ENCODE peak calls at places on chromosomes 2 and 18, in four cellular contexts. W is WERI-Rb-1, J is HS-5, Q is lower leg skin. U is an unnamed sample.

GRCh38 chr18:63301458-63301857 is 18.1 kb downstream of the BCL2 start:
- DNase-seq in J (no peak), Q (no peak), W (no peak), U (no peak)

GRCh38 chr2:30530346-30530745 is 83.3 kb downstream of the LCLAT1 start:
- DNase-seq in W (no peak), Q (no peak), J (no peak), U (no peak)

GRCh38 chr2:199219551-199219950 is 238.2 kb downstream of the SATB2 start:
- DNase-seq in J (no peak), Q (no peak), W (no peak), U (no peak)

GRCh38 chr18:12518832-12519534 is 111.3 kb downstream of the PRELID3A start:
- DNase-seq in W (no peak), Q (no peak), J (no peak), U (no peak)

GRCh38 chr2:67041051-67041450 is 356.1 kb upstream of the ETAA1 start:
- DNase-seq in W (no peak), J (no peak), Q (no peak), U (no peak)

GRCh38 chr2:234708091-234708683 is 211.3 kb upstream of the ARL4C start:
- DNase-seq in Q (no peak), W (no peak), J (no peak), U (no peak)

GRCh38 chr18:71707400-71707799 is 836.7 kb downstream of the CBLN2 start:
- DNase-seq in W (no peak), J (no peak), Q (no peak), U (no peak)

GRCh38 chr18:76274470-76275289 is 220.4 kb downstream of the ZNF516 start:
- DNase-seq in J (no peak), Q (no peak), W (peak), U (no peak)

GRCh38 chr2:100243671-100244030 is 78.7 kb downstream of the LONRF2 start:
- DNase-seq in W (no peak), Q (no peak), J (no peak), U (no peak)

GRCh38 chr18:56458770-56459450 is 179.5 kb downstream of the TXNL1 start:
- DNase-seq in J (no peak), Q (no peak), W (no peak), U (no peak)

GRCh38 chr2:216724190-216724589 is 28.8 kb upstream of the IGFBP5 start:
- DNase-seq in J (no peak), Q (no peak), W (no peak), U (no peak)

GRCh38 chr18:79570266-79571201 is 109.1 kb upstream of the CTDP1 start:
- DNase-seq in W (peak), Q (no peak), J (no peak), U (no peak)

GRCh38 chr2:209181984-209182383 is 241.9 kb upstream of the MAP2 start:
- DNase-seq in Q (no peak), W (no peak), J (no peak), U (no peak)

GRCh38 chr2:44429034-44429433 is 67.3 kb downstream of the CAMKMT start:
- DNase-seq in Q (no peak), W (no peak), J (no peak), U (no peak)

GRCh38 chr2:241966671-241967070 is 97.1 kb downstream of the RTP5 start:
- DNase-seq in Q (no peak), W (no peak), J (no peak), U (no peak)

GRCh38 chr2:84958135-84959044 is 12.6 kb upstream of the KCMF1 start:
- DNase-seq in Q (no peak), W (no peak), J (peak), U (no peak)

GRCh38 chr18:76450912-76451421 is 44.1 kb downstream of the ZNF516 start:
- DNase-seq in Q (no peak), J (no peak), W (peak), U (no peak)

GRCh38 chr2:138421315-138421970 is 80.1 kb upstream of the SPOPL start:
- DNase-seq in Q (no peak), W (no peak), J (no peak), U (no peak)

GRCh38 chr2:36539631-36540030 is 58.3 kb downstream of the FEZ2 start:
- DNase-seq in Q (no peak), W (no peak), J (peak), U (no peak)

GRCh38 chr18:36912887-36913286 is 84.0 kb downstream of the KIAA1328 start:
- DNase-seq in W (no peak), Q (no peak), J (no peak), U (no peak)

GRCh38 chr2:193124820-193125219 is 930.1 kb upstream of the TMEFF2 start:
- DNase-seq in J (no peak), Q (no peak), W (no peak), U (no peak)

GRCh38 chr18:80252136-80252535 is 4.8 kb upstream of the PARD6G start:
- DNase-seq in J (no peak), W (no peak), Q (no peak), U (no peak)

GRCh38 chr18:58373486-58373885 is 255.4 kb downstream of the ALPK2 start:
- DNase-seq in W (no peak), J (no peak), Q (no peak), U (no peak)

GRCh38 chr2:109062558-109063325 is 66.3 kb upstream of the SH3RF3 start:
- DNase-seq in J (no peak), W (peak), Q (no peak), U (no peak)

GRCh38 chr2:27182346-27182745 is 29.5 kb upstream of the ATRAID start:
- DNase-seq in J (no peak), Q (no peak), W (no peak), U (no peak)

GRCh38 chr2:156818221-156818620 is 382.0 kb downstream of the GPD2 start:
- DNase-seq in J (no peak), Q (no peak), W (no peak), U (no peak)

GRCh38 chr2:113263546-113263945 is 15.2 kb downstream of the PAX8 start:
- DNase-seq in W (no peak), Q (no peak), J (no peak), U (no peak)

GRCh38 chr2:151762694-151763093 is 28.4 kb upstream of the NEB start:
- DNase-seq in Q (no peak), W (peak), J (no peak), U (no peak)

GRCh38 chr2:106745468-106745867 is 140.5 kb downstream of the ST6GAL2 start:
- DNase-seq in W (no peak), J (no peak), Q (no peak), U (no peak)

GRCh38 chr2:174300114-174300513 is 34.6 kb upstream of the SP9 start:
- DNase-seq in J (no peak), Q (no peak), W (no peak), U (no peak)

GRCh38 chr2:195563857-195564512 is 93.0 kb upstream of the SLC39A10 start:
- DNase-seq in J (peak), W (no peak), Q (no peak), U (no peak)

U was measured in tibial artery.